ENCODE peak calls at places on chromosomes 16 and 17, in seven cellular contexts. M is A549, R is sigmoid colon, I is tibial nerve, D is stomach, S is upper lobe of left lung, H is transverse colon. B is an unnamed sample.
A peak's percentile ranks its signal among the peaks of the same experiment; 100 is the strongest.

GRCh38 chr17:59838196-59838911 is 54.4 kb downstream of the TUBD1 start:
- DNase-seq in I (no peak), R (peak; percentile 57), D (no peak), M (no peak), H (no peak), S (no peak), B (no peak)

GRCh38 chr17:64064331-64064730 is 43.9 kb upstream of the ICAM2 start:
- DNase-seq in D (peak; percentile 78), I (no peak), M (no peak), R (no peak), H (peak; percentile 76), S (peak; percentile 20), B (no peak)

GRCh38 chr17:49976163-49976827 is 7.3 kb downstream of the DLX4 start:
- DNase-seq in M (no peak), S (no peak), I (no peak), H (no peak), R (no peak), D (no peak), B (no peak)

GRCh38 chr16:86492267-86492960 is 17.9 kb upstream of the FOXF1 start:
- DNase-seq in D (no peak), M (no peak), S (no peak), R (no peak), I (no peak), H (no peak), B (no peak)

GRCh38 chr17:4573682-4574081 is 10.6 kb upstream of the SMTNL2 start:
- DNase-seq in S (no peak), M (peak; percentile 67), I (no peak), H (no peak), R (no peak), D (no peak), B (no peak)

GRCh38 chr16:46746821-46747776 is 1.0 kb downstream of the MYLK3 start:
- DNase-seq in S (no peak), D (no peak), R (no peak), I (no peak), M (no peak), H (no peak), B (no peak)

GRCh38 chr17:10739341-10739905 is 9.6 kb upstream of the TMEM220 start:
- DNase-seq in H (no peak), R (peak; percentile 52), D (peak; percentile 28), I (no peak), S (peak; percentile 40), M (no peak), B (no peak)

GRCh38 chr17:76268991-76269981 is 4.1 kb downstream of the UBALD2 start:
- DNase-seq in M (no peak), R (no peak), I (no peak), S (no peak), D (no peak), H (no peak), B (no peak)

GRCh38 chr17:6374761-6375312 is 60.1 kb downstream of the AIPL1 start:
- DNase-seq in D (no peak), I (no peak), S (no peak), M (peak; percentile 86), R (no peak), H (no peak), B (peak; percentile 81)

GRCh38 chr16:64092284-64092683 is 1029.6 kb downstream of the CDH11 start:
- DNase-seq in I (no peak), M (no peak), S (no peak), H (no peak), D (no peak), R (no peak), B (no peak)

GRCh38 chr17:79749156-79749815 is 18.5 kb downstream of the ENPP7 start:
- DNase-seq in R (no peak), D (no peak), M (no peak), H (no peak), I (no peak), S (no peak), B (no peak)

GRCh38 chr17:82876602-82877391 is 37.0 kb upstream of the ZNF750 start:
- DNase-seq in S (peak; percentile 95), R (peak; percentile 96), D (peak; percentile 86), M (no peak), H (peak; percentile 78), I (no peak), B (no peak)

GRCh38 chr17:35170968-35171771 is 23.0 kb downstream of the SLC35G3 start:
- DNase-seq in D (no peak), I (no peak), H (no peak), S (no peak), M (peak; percentile 49), R (no peak), B (no peak)

GRCh38 chr17:35175638-35176415 is 18.4 kb downstream of the SLC35G3 start:
- DNase-seq in H (no peak), S (no peak), I (no peak), D (no peak), R (no peak), M (no peak), B (no peak)

GRCh38 chr17:35171834-35172233 is 22.4 kb downstream of the SLC35G3 start:
- DNase-seq in M (no peak), I (no peak), H (no peak), D (no peak), S (no peak), R (no peak), B (no peak)

GRCh38 chr17:35169964-35170363 is 22.3 kb downstream of the UNC45B start:
- DNase-seq in R (no peak), D (no peak), H (no peak), I (no peak), M (no peak), S (no peak), B (no peak)

GRCh38 chr17:35174835-35175334 is 19.3 kb downstream of the SLC35G3 start:
- DNase-seq in R (no peak), H (no peak), D (no peak), S (no peak), I (no peak), M (no peak), B (no peak)
- TF ChIP-seq POLR2A in R (no peak), H (no peak), D (no peak), S (no peak), I (no peak), M (no peak), B (no peak)

GRCh38 chr16:89923640-89924297 is 627 bp downstream of the TUBB3 start:
- DNase-seq in R (no peak), M (no peak), H (no peak), I (no peak), S (no peak), D (no peak), B (no peak)

GRCh38 chr16:89922884-89923639 is at the start of gene TUBB3:
- DNase-seq in D (peak; percentile 69), H (peak; percentile 58), S (peak; percentile 56), R (no peak), M (peak; percentile 94), I (no peak), B (no peak)

GRCh38 chr16:89924298-89924924 is 1.3 kb downstream of the TUBB3 start:
- DNase-seq in M (no peak), S (no peak), D (no peak), H (no peak), I (no peak), R (no peak), B (no peak)

GRCh38 chr16:89925596-89926079 is 2.5 kb downstream of the TUBB3 start:
- DNase-seq in M (no peak), S (no peak), I (no peak), D (no peak), H (no peak), R (no peak), B (no peak)

GRCh38 chr16:89924925-89925307 is 1.8 kb downstream of the TUBB3 start:
- DNase-seq in I (no peak), H (no peak), S (no peak), D (no peak), R (no peak), M (no peak), B (no peak)
- H3K4me3 ChIP-seq in I (no peak overlapping the region), H (no peak overlapping the region), S (no peak overlapping the region), D (no peak overlapping the region), R (no peak overlapping the region), M (peak overlapping the region; percentile 83), B (no peak overlapping the region)

GRCh38 chr17:62900096-62900495 is 65.9 kb upstream of the TANC2 start:
- DNase-seq in I (no peak), M (no peak), S (no peak), D (no peak), H (no peak), R (no peak), B (no peak)

GRCh38 chr17:62899349-62899748 is 66.7 kb upstream of the TANC2 start:
- DNase-seq in R (no peak), I (no peak), D (no peak), S (peak; percentile 54), H (no peak), M (no peak), B (no peak)

GRCh38 chr17:62897706-62898105 is 68.3 kb upstream of the TANC2 start:
- DNase-seq in M (no peak), I (no peak), R (no peak), H (no peak), D (no peak), S (no peak), B (no peak)

GRCh38 chr17:62895650-62896301 is 70.3 kb upstream of the TANC2 start:
- DNase-seq in I (no peak), H (no peak), R (no peak), M (no peak), S (no peak), D (no peak), B (no peak)

DNA sequence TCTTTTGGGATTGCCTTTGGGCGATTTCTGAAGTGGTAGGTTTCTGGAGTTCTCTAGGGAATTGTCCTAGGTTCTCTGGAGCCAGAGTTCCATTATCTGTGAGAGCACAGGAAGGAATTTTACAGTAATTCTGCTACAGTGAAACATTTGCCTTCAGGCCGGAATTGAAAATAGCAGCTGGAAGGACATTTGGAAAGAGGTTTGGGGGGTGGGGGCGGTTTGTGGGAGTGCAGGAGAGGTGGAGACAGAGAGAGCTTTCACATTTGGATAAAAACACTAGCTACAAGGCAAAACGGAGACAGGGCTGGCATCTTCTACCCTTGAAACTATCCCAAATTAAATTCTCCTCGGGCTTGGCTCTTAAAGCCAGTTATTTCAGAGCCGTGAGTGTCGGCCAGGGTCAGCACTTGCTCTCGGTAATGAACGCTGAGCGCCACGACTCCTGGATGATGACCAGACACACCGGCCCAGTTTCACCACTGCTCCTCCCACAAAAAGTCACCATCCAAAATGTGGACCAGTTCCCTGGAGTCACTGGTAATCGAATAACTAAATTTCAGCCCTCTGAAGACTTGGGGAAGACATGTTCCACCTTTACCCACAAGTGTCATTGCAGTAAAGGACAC is 67.7 kb upstream of the TANC2 start:
- DNase-seq in D (no peak), M (no peak), R (no peak), S (no peak), H (no peak), I (no peak), B (no peak)
- H3K27ac ChIP-seq in D (no peak overlapping the region), M (peak overlapping the region; percentile 20), R (no peak overlapping the region), S (peak overlapping the region; percentile 63), H (no peak overlapping the region), I (no peak overlapping the region), B (peak overlapping the region; percentile 14)

DNA sequence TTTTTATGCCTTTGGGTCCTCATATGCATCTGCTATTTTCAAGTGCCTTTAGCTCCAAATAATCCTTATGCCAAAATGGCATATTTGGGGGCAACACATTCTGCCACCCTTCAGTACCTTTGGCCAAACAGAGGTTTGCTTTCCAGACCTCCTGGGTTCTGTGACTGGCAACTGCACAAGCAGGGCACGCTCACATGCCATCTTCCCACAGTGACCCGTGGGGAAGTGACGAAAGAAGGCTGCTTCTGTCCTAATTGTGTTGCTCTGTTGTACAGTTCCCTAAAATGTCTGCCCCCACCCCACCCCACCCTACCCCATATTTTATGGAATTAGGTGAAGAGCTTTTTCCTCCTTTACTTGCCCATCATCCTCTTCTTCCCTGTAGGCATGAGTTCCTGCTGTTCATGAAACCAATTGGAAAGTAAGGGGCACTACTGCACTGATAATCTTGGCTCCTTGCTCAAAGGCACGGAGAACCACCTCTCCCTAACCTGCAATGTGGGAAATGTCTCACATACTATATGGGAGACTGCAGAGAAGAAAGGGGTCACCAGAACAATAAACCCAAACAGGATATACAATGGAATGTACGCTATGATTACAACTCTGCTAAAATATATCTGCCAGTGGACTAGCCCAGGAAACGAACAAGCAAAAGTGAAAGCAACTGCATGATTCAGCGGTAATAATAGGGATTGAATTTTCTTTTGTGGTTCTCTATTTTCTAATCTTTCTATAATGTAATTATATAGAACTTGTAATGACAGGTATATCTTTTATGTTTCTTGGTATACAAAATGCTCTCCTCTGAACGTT is 3.3 kb upstream of the SLFN12L start:
- DNase-seq in M (no peak), D (peak; percentile 41), S (peak; percentile 79), I (peak; percentile 20), R (peak; percentile 69), H (peak; percentile 49), B (peak; percentile 94)
- TF ChIP-seq POLR2A in M (no peak), D (no peak), S (no peak), I (no peak), R (no peak), H (no peak), B (no peak)

B was measured in esophagus muscularis mucosa.